ENCODE peak calls at places on chromosomes 16 and 17, in ten cellular contexts. Y, J, Q, M, Z, F, V, B, I and U are unnamed samples.

GRCh38 chr17:385195-385835 is 32.7 kb upstream of the RPH3AL start:
- DNase-seq in V (peak; percentile 82), Y (no peak), M (peak; percentile 92), I (peak; percentile 55), Q (peak; percentile 60), F (peak; percentile 67), B (no peak), J (peak; percentile 79), Z (peak; percentile 78), U (peak; percentile 56)

GRCh38 chr16:65991149-65991701 is 375.3 kb upstream of the CDH5 start:
- DNase-seq in J (no peak), F (no peak), I (no peak), B (no peak), Q (no peak), V (no peak), Y (no peak), Z (no peak), M (no peak), U (no peak)

GRCh38 chr17:5870231-5870953 is 199.8 kb upstream of the WSCD1 start:
- DNase-seq in B (no peak), I (no peak), F (no peak), Z (no peak), Y (no peak), Q (no peak), M (no peak), J (no peak), V (no peak), U (no peak)

GRCh38 chr17:30926516-30926915 is 4.8 kb downstream of the ADAP2 start:
- DNase-seq in V (no peak), J (no peak), Z (no peak), M (no peak), Q (no peak), B (no peak), F (no peak), I (no peak), Y (peak; percentile 20), U (no peak)

GRCh38 chr16:10206215-10206614 is 24.0 kb upstream of the GRIN2A start:
- DNase-seq in Y (no peak), V (no peak), Q (no peak), I (no peak), M (no peak), B (no peak), J (no peak), F (no peak), Z (no peak), U (no peak)

GRCh38 chr17:29149431-29150064 is 30.6 kb downstream of the MYO18A start:
- DNase-seq in Q (no peak), Y (peak; percentile 36), B (no peak), Z (peak; percentile 33), I (no peak), M (peak; percentile 80), J (no peak), F (no peak), V (peak; percentile 64), U (no peak)

GRCh38 chr17:70987867-70988340 is 818.6 kb downstream of the KCNJ2 start:
- DNase-seq in V (no peak), J (no peak), I (no peak), Y (no peak), Q (no peak), Z (no peak), B (no peak), M (no peak), F (no peak), U (no peak)

GRCh38 chr16:27947696-27948095 is 115.8 kb downstream of the GSG1L start:
- DNase-seq in Y (no peak), J (no peak), I (no peak), M (no peak), Z (no peak), V (no peak), Q (no peak), F (no peak), B (no peak), U (no peak)

GRCh38 chr17:51818777-51819176 is 339.7 kb downstream of the CA10 start:
- DNase-seq in J (no peak), Z (no peak), B (no peak), F (no peak), I (no peak), Q (no peak), V (no peak), M (no peak), Y (no peak), U (no peak)

GRCh38 chr17:27366438-27366837 is 72.5 kb downstream of the WSB1 start:
- DNase-seq in Q (no peak), I (no peak), B (no peak), M (no peak), Z (no peak), Y (no peak), J (no peak), F (no peak), V (no peak), U (no peak)

GRCh38 chr17:44095647-44096496 is 25.3 kb downstream of the G6PC3 start:
- DNase-seq in M (peak; percentile 86), Q (peak; percentile 51), V (peak; percentile 79), F (no peak), J (peak; percentile 71), Z (peak; percentile 68), I (peak; percentile 60), B (no peak), Y (peak; percentile 93), U (no peak)

GRCh38 chr16:27311449-27311831 is 2.3 kb upstream of the IL4R start:
- DNase-seq in J (no peak), Q (no peak), F (no peak), V (no peak), B (no peak), I (no peak), M (no peak), Z (no peak), Y (peak; percentile 38), U (no peak)

GRCh38 chr17:77999413-78000173 is 41.1 kb downstream of the TNRC6C start:
- DNase-seq in Q (no peak), V (no peak), Z (no peak), B (no peak), Y (peak; percentile 44), M (no peak), I (no peak), F (no peak), J (no peak), U (no peak)

GRCh38 chr16:66953462-66954096 is 7.5 kb upstream of the CES3 start:
- DNase-seq in Z (no peak), B (no peak), J (no peak), M (no peak), I (no peak), Q (no peak), Y (no peak), F (peak; percentile 79), V (no peak), U (no peak)

GRCh38 chr16:85754403-85754802 is 3.5 kb upstream of the C16orf74 start:
- DNase-seq in B (no peak), Y (no peak), M (no peak), F (no peak), I (no peak), Q (no peak), J (no peak), V (no peak), Z (no peak), U (no peak)

GRCh38 chr16:3481696-3482658 is 13.3 kb downstream of the C16orf90 start:
- DNase-seq in Q (no peak), B (no peak), I (no peak), Y (no peak), Z (no peak), J (no peak), V (no peak), M (peak; percentile 31), F (no peak), U (no peak)
- H3K36me3 ChIP-seq in Q (peaks cover 6% of the 10 kb centered on the region), B (peaks cover 64% of the 10 kb centered on the region), I (peaks cover 77% of the 10 kb centered on the region), Y (peaks cover 70% of the 10 kb centered on the region), Z (peaks cover 26% of the 10 kb centered on the region), J (peaks cover 91% of the 10 kb centered on the region), V (no peaks in the 10 kb centered on the region), M (peaks cover 33% of the 10 kb centered on the region), F (peaks cover 95% of the 10 kb centered on the region), U (peaks cover 4% of the 10 kb centered on the region)

GRCh38 chr17:60641126-60641525 is 36.5 kb upstream of the BCAS3 start:
- DNase-seq in I (no peak), Z (no peak), B (no peak), F (no peak), V (no peak), Y (no peak), Q (no peak), J (no peak), M (no peak), U (no peak)

GRCh38 chr17:60641810-60642220 is 35.8 kb upstream of the BCAS3 start:
- DNase-seq in Z (no peak), I (peak; percentile 70), V (peak; percentile 62), Q (peak; percentile 68), B (no peak), F (no peak), J (no peak), Y (peak; percentile 85), M (peak; percentile 14), U (peak; percentile 54)

GRCh38 chr17:60639019-60639330 is 38.7 kb upstream of the BCAS3 start:
- DNase-seq in Y (no peak), Z (no peak), F (no peak), B (no peak), M (no peak), V (no peak), I (no peak), Q (no peak), J (no peak), U (no peak)

GRCh38 chr17:60637683-60638082 is 37.7 kb downstream of the PPM1D start:
- DNase-seq in M (no peak), I (no peak), Y (no peak), J (no peak), V (no peak), B (no peak), Q (no peak), F (no peak), Z (no peak), U (no peak)

GRCh38 chr17:60640503-60640902 is 37.1 kb upstream of the BCAS3 start:
- DNase-seq in J (no peak), Y (peak; percentile 22), I (no peak), F (no peak), Z (no peak), V (no peak), M (no peak), Q (no peak), B (no peak), U (no peak)
- TF ChIP-seq CTCF in J (peak; percentile 33), Y (peak; percentile 37), I (no peak), F (no peak), Z (no peak), V (no peak), M (no peak), Q (no peak), B (peak; percentile 13), U (no peak)

DNA sequence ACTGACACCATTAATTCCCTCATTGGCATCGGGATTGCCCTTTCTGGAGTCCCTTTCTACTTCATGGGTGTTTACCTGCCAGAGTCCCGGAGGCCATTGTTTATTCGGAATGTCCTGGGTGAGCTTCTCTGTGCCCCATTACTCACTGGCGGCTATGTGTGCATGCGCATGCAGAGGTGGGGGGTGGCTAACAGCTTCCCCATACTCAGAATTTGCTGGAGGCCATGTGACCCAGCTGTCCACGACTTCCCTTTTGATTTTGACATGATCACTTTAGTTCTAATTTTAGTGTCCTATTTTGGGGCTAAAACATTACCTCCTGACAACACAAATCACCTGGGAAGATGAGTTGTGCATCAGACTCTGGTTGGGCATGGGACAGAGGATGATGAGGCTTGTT is 14.1 kb downstream of the SLC7A6OS start:
- DNase-seq in Y (no peak), V (no peak), Q (no peak), Z (no peak), I (no peak), F (no peak), B (no peak), M (no peak), J (no peak), U (no peak)
- H3K36me3 ChIP-seq in Y (peaks cover 53% of the 10 kb centered on the region), V (no peaks in the 10 kb centered on the region), Q (peaks cover 33% of the 10 kb centered on the region), Z (peaks cover 9% of the 10 kb centered on the region), I (peaks cover 82% of the 10 kb centered on the region), F (peaks cover 90% of the 10 kb centered on the region), B (peaks cover 68% of the 10 kb centered on the region), M (peaks cover 44% of the 10 kb centered on the region), J (peaks cover 96% of the 10 kb centered on the region), U (no peaks in the 10 kb centered on the region)

GRCh38 chr16:35560637-35560984 is 2101.2 kb downstream of the TP53TG3F start:
- DNase-seq in J (no peak), Z (no peak), I (no peak), F (no peak), M (no peak), B (no peak), Q (no peak), Y (no peak), V (no peak), U (no peak)
- TF ChIP-seq CTCF in J (no peak), Z (no peak), I (no peak), F (no peak), M (no peak), B (no peak), Q (no peak), Y (no peak), V (no peak), U (no peak)